ENCODE peak calls at places on chromosomes 3 and 15, in seven cellular contexts. G, F, B, Y, L, T and K are unnamed samples.

GRCh38 chr3:197068077-197068476 is 38.5 kb upstream of the MELTF start:
- DNase-seq in G (no peak), F (no peak), B (no peak), Y (no peak), L (no peak), T (no peak), K (no peak)

GRCh38 chr3:39434574-39434973 is 28.1 kb downstream of the RPSA start:
- DNase-seq in G (no peak), F (no peak), B (no peak), Y (no peak), L (no peak), T (peak; percentile 27), K (no peak)

GRCh38 chr3:38247366-38248035 is 18.1 kb upstream of the SLC22A13 start:
- DNase-seq in G (no peak), F (no peak), B (no peak), Y (no peak), L (peak; percentile 15), T (peak; percentile 93), K (no peak)

GRCh38 chr3:37971467-37971866 is 19.1 kb upstream of the VILL start:
- DNase-seq in G (no peak), F (no peak), B (no peak), Y (no peak), L (no peak), T (no peak), K (no peak)

GRCh38 chr3:99418209-99418635 is 220.2 kb upstream of the COL8A1 start:
- DNase-seq in G (no peak), F (no peak), B (no peak), Y (no peak), L (no peak), T (no peak), K (no peak)

GRCh38 chr3:127915115-127915936 is at the start of gene KBTBD12:
- DNase-seq in G (no peak), F (peak; percentile 89), B (no peak), Y (peak; percentile 76), L (no peak), T (no peak), K (peak; percentile 30)

GRCh38 chr15:42804739-42805138 is 67.8 kb upstream of the CDAN1 start:
- DNase-seq in G (no peak), F (no peak), B (no peak), Y (no peak), L (no peak), T (peak; percentile 17), K (no peak)

GRCh38 chr15:95024388-95024787 is 793.0 kb downstream of the MCTP2 start:
- DNase-seq in G (no peak), F (no peak), B (no peak), Y (no peak), L (peak; percentile 14), T (peak; percentile 59), K (no peak)

GRCh38 chr15:98083203-98083910 is 122.9 kb downstream of the ARRDC4 start:
- DNase-seq in G (no peak), F (no peak), B (no peak), Y (no peak), L (no peak), T (no peak), K (no peak)